ENCODE peak calls at places on chromosome 21, in eight cellular contexts. C is heart right ventricle, N is osteocyte, G is thoracic aorta, P is GM06990, V is GM13976, W is WTC11, B is esophagus squamous epithelium. Y is an unnamed sample.
A peak's percentile ranks its signal among the peaks of the same experiment; 100 is the strongest.

GRCh38 chr21:14886001-14886400 is 178.8 kb downstream of the NRIP1 start:
- DNase-seq in P (no peak), N (no peak), G (no peak), V (no peak), C (no peak), W (no peak), B (no peak), Y (no peak)

GRCh38 chr21:38822754-38823374 is 17.1 kb downstream of the ETS2 start:
- DNase-seq in G (no peak), V (no peak), P (no peak), B (no peak), N (no peak), W (no peak), C (peak; percentile 34), Y (no peak)

GRCh38 chr21:42532466-42533181 is 19.0 kb downstream of the SLC37A1 start:
- DNase-seq in P (no peak), C (peak; percentile 81), B (no peak), N (no peak), V (no peak), G (peak; percentile 28), W (no peak), Y (no peak)

GRCh38 chr21:43812139-43812821 is 22.9 kb downstream of the RRP1 start:
- DNase-seq in B (no peak), V (no peak), N (no peak), P (no peak), C (no peak), W (no peak), G (no peak), Y (no peak)

GRCh38 chr21:22885079-22885478 is 1886.9 kb downstream of the NCAM2 start:
- DNase-seq in B (no peak), V (no peak), C (no peak), G (no peak), W (no peak), N (no peak), P (no peak), Y (no peak)

GRCh38 chr21:32940079-32941014 is 85.4 kb upstream of the OLIG2 start:
- DNase-seq in C (peak; percentile 40), W (peak; percentile 41), P (no peak), V (peak; percentile 40), G (no peak), B (no peak), N (no peak), Y (peak; percentile 44)

GRCh38 chr21:38944903-38945302 is 139.2 kb downstream of the ETS2 start:
- DNase-seq in N (no peak), B (no peak), G (no peak), C (no peak), P (no peak), W (peak; percentile 44), V (no peak), Y (no peak)

GRCh38 chr21:18477059-18477458 is 73.5 kb upstream of the TMPRSS15 start:
- DNase-seq in B (no peak), P (no peak), W (no peak), V (no peak), G (no peak), C (no peak), N (no peak), Y (no peak)

GRCh38 chr21:33020558-33021100 is 5.1 kb upstream of the OLIG2 start:
- DNase-seq in W (no peak), P (no peak), N (no peak), B (no peak), C (no peak), V (peak; percentile 32), G (no peak), Y (no peak)

GRCh38 chr21:33299181-33299752 is 25.5 kb upstream of the IFNAR1 start:
- DNase-seq in C (no peak), B (no peak), P (peak; percentile 49), V (peak; percentile 62), W (no peak), G (no peak), N (no peak), Y (no peak)

GRCh38 chr21:42176864-42177263 is 42.1 kb upstream of the ABCG1 start:
- DNase-seq in W (no peak), N (no peak), C (no peak), B (no peak), P (no peak), G (no peak), V (no peak), Y (no peak)

GRCh38 chr21:32184485-32184884 is 94.4 kb downstream of the MIS18A start:
- DNase-seq in C (no peak), W (no peak), N (no peak), P (no peak), G (no peak), B (no peak), V (no peak), Y (no peak)

GRCh38 chr21:33821580-33822322 is 93.9 kb downstream of the ATP5PO start:
- DNase-seq in P (no peak), G (no peak), C (no peak), V (no peak), N (no peak), W (no peak), B (no peak), Y (no peak)

GRCh38 chr21:31520506-31521163 is 138.9 kb upstream of the SOD1 start:
- DNase-seq in W (no peak), B (no peak), V (no peak), G (no peak), C (no peak), N (no peak), P (no peak), Y (no peak)

GRCh38 chr21:41806773-41807172 is 39.9 kb upstream of the RIPK4 start:
- DNase-seq in G (no peak), W (no peak), V (no peak), P (no peak), N (no peak), C (no peak), B (no peak), Y (no peak)

GRCh38 chr21:42513985-42514882 is 582 bp downstream of the SLC37A1 start:
- DNase-seq in B (no peak), W (peak; percentile 71), V (peak; percentile 81), N (no peak), G (no peak), C (peak; percentile 41), P (peak; percentile 69), Y (peak; percentile 60)

GRCh38 chr21:19986396-19986795 is 1011.8 kb upstream of the NCAM2 start:
- DNase-seq in C (no peak), G (no peak), V (no peak), W (no peak), B (no peak), P (no peak), N (no peak), Y (no peak)

GRCh38 chr21:19987671-19988070 is 1010.5 kb upstream of the NCAM2 start:
- DNase-seq in V (no peak), B (no peak), C (no peak), N (no peak), P (no peak), W (no peak), G (no peak), Y (no peak)

GRCh38 chr21:19981938-19982337 is 1016.3 kb upstream of the NCAM2 start:
- DNase-seq in V (no peak), B (no peak), G (no peak), P (no peak), N (no peak), C (no peak), W (no peak), Y (no peak)
- TF ChIP-seq CTCF in V (no peak), B (no peak), G (no peak), P (no peak), N (no peak), C (no peak), W (no peak), Y (no peak)

GRCh38 chr21:26515257-26515656 is 57.8 kb downstream of the CYYR1 start:
- DNase-seq in C (no peak), V (no peak), W (no peak), P (no peak), G (no peak), N (no peak), B (no peak), Y (no peak)
- TF ChIP-seq CTCF in C (no peak), V (no peak), W (no peak), P (no peak), G (no peak), N (no peak), B (no peak), Y (no peak)

DNA sequence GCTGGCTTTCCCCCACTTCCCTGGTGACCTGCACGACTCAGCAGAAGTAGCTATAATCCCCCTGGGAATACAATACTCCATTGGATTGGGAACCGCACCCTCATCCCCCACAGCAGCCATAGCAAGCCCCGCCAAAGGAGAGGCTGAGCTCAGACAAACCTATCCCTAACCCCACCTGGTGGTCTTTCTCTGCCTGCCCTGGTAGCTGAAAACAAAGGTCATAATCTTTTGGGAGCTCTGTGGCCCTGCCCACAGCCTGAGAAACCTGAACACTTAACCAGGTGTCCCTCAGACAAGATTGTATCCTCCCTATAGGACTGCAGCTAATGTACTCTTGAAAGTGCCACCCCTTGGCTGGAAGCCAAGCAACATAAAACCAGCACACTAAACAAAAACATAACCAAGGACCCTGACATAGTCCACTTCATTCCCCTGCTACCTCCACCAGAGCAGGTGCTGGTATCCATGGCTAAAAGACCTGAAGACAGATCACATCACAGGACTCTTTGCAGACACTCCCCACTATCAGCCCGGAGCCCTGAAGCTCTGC is 71.6 kb upstream of the RUNX1 start:
- DNase-seq in V (no peak), B (no peak), W (no peak), P (no peak), C (no peak), N (no peak), G (no peak), Y (no peak)
- TF ChIP-seq CTCF in V (no peak), B (no peak), W (no peak), P (no peak), C (no peak), N (no peak), G (no peak), Y (no peak)

GRCh38 chr21:45913416-45913765 is 68.2 kb upstream of the COL6A1 start:
- DNase-seq in G (no peak), C (no peak), N (no peak), P (no peak), W (no peak), B (no peak), V (no peak), Y (no peak)
- TF ChIP-seq CTCF in G (no peak), C (no peak), N (no peak), P (no peak), W (no peak), B (no peak), V (no peak), Y (no peak)

DNA sequence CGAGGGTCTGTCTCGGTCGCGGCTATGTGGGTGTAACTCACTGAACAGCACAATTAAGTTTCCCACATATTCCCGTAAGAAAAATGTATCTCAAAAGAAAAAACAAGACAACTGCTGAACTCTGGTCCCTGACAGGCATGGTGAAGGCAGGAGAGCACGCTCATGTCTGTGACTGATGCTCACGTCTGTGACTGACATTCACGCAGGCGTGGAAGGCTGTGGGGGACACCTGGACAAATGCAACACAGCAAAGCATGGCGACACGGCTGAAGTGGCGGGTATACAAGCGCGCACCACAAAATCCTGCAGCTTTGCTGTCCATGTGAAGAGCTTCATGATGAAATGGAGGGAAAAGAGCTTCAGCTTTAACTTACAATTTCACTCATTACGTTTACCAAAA is 6.0 kb downstream of the PTTG1IP start:
- DNase-seq in N (no peak), C (no peak), V (no peak), G (no peak), P (no peak), W (no peak), B (no peak), Y (no peak)
- TF ChIP-seq CTCF in N (no peak), C (no peak), V (no peak), G (no peak), P (no peak), W (no peak), B (no peak), Y (no peak)

GRCh38 chr21:37207441-37208009 is 59.6 kb downstream of the VPS26C start:
- DNase-seq in V (peak; percentile 66), C (peak; percentile 38), N (peak; percentile 74), W (no peak), P (peak; percentile 68), B (no peak), G (no peak), Y (no peak)
- TF ChIP-seq CTCF in V (no peak), C (no peak), N (no peak), W (no peak), P (no peak), B (no peak), G (no peak), Y (no peak)

Y was measured in nephron progenitor cell.